ENCODE peak calls at places on chromosomes 5 and 9, in seven cellular contexts. S is suprapubic skin, W is stomach, T is GM23338, H is H1, X is GM12891, E is prostate gland. O is an unnamed sample.
A peak's percentile ranks its signal among the peaks of the same experiment; 100 is the strongest.

GRCh38 chr9:93910196-93910595 is 45.0 kb downstream of the BARX1 start:
- DNase-seq in S (no peak), W (no peak), T (no peak), H (no peak), X (no peak), E (no peak), O (no peak)

GRCh38 chr5:176772271-176773210 is 37.8 kb upstream of the UNC5A start:
- DNase-seq in S (peak; percentile 8), W (no peak), T (no peak), H (no peak), X (no peak), E (no peak), O (no peak)

GRCh38 chr5:98585661-98586310 is 187.7 kb upstream of the RGMB start:
- DNase-seq in S (no peak), W (no peak), T (no peak), H (no peak), X (no peak), E (no peak), O (no peak)

GRCh38 chr9:93002700-93003099 is 55.4 kb downstream of the FGD3 start:
- DNase-seq in S (no peak), W (no peak), T (no peak), H (no peak), X (no peak), E (no peak), O (no peak)

GRCh38 chr9:73135394-73135793 is 16.3 kb upstream of the ANXA1 start:
- DNase-seq in S (no peak), W (no peak), T (no peak), H (no peak), X (no peak), E (no peak), O (no peak)

GRCh38 chr5:109529987-109530386 is 120.2 kb upstream of the PJA2 start:
- DNase-seq in S (no peak), W (no peak), T (no peak), H (no peak), X (no peak), E (no peak), O (no peak)

GRCh38 chr5:172841-173251 is 18.4 kb upstream of the LRRC14B start:
- DNase-seq in S (peak; percentile 50), W (no peak), T (no peak), H (no peak), X (no peak), E (no peak), O (no peak)

GRCh38 chr5:369151-369939 is 47.8 kb downstream of the AHRR start:
- DNase-seq in S (no peak), W (no peak), T (no peak), H (no peak), X (no peak), E (peak; percentile 1), O (no peak)

GRCh38 chr5:149392718-149393117 is 13.6 kb upstream of the IL17B start:
- DNase-seq in S (no peak), W (no peak), T (no peak), H (no peak), X (no peak), E (no peak), O (no peak)

GRCh38 chr5:82749453-82749852 is 327.7 kb downstream of the TMEM167A start:
- DNase-seq in S (no peak), W (no peak), T (no peak), H (no peak), X (no peak), E (no peak), O (peak; percentile 37)

GRCh38 chr5:72848474-72849428 is 32.3 kb downstream of the TNPO1 start:
- DNase-seq in S (peak; percentile 76), W (peak; percentile 48), T (peak; percentile 58), H (no peak), X (peak; percentile 37), E (peak; percentile 18), O (peak; percentile 41)

GRCh38 chr5:133381571-133382365 is 230.6 kb downstream of the FSTL4 start:
- DNase-seq in S (no peak), W (peak; percentile 23), T (no peak), H (no peak), X (no peak), E (no peak), O (no peak)

GRCh38 chr9:95494416-95495371 is 22.1 kb downstream of the PTCH1 start:
- DNase-seq in S (no peak), W (peak; percentile 58), T (peak; percentile 70), H (no peak), X (peak; percentile 59), E (peak; percentile 82), O (no peak)

GRCh38 chr5:16784088-16784487 is 152.0 kb downstream of the MYO10 start:
- DNase-seq in S (no peak), W (no peak), T (no peak), H (no peak), X (no peak), E (no peak), O (no peak)

GRCh38 chr9:112382501-112383364 is 2.8 kb downstream of the HSDL2 start:
- DNase-seq in S (no peak), W (no peak), T (no peak), H (no peak), X (no peak), E (no peak), O (no peak)

GRCh38 chr5:54148858-54149257 is 161.5 kb downstream of the ARL15 start:
- DNase-seq in S (no peak), W (no peak), T (no peak), H (no peak), X (no peak), E (no peak), O (no peak)

GRCh38 chr5:79418276-79418675 is 95.7 kb downstream of the HOMER1 start:
- DNase-seq in S (no peak), W (no peak), T (no peak), H (no peak), X (no peak), E (no peak), O (no peak)

GRCh38 chr5:160899735-160900134 is 47.7 kb upstream of the ATP10B start:
- DNase-seq in S (no peak), W (no peak), T (peak; percentile 32), H (no peak), X (no peak), E (no peak), O (no peak)

GRCh38 chr5:370311-370958 is 48.9 kb downstream of the AHRR start:
- DNase-seq in S (no peak), W (peak; percentile 21), T (no peak), H (no peak), X (no peak), E (peak; percentile 3), O (no peak)

GRCh38 chr9:1647776-1648175 is 367.4 kb upstream of the SMARCA2 start:
- DNase-seq in S (no peak), W (no peak), T (no peak), H (no peak), X (no peak), E (no peak), O (no peak)

GRCh38 chr5:124628721-124629596 is 117.5 kb downstream of the ZNF608 start:
- DNase-seq in S (peak; percentile 79), W (no peak), T (no peak), H (peak; percentile 39), X (no peak), E (no peak), O (no peak)
- TF ChIP-seq POLR2AphosphoS5 in S (no peak), W (no peak), T (no peak), H (no peak), X (no peak), E (no peak), O (no peak)

DNA sequence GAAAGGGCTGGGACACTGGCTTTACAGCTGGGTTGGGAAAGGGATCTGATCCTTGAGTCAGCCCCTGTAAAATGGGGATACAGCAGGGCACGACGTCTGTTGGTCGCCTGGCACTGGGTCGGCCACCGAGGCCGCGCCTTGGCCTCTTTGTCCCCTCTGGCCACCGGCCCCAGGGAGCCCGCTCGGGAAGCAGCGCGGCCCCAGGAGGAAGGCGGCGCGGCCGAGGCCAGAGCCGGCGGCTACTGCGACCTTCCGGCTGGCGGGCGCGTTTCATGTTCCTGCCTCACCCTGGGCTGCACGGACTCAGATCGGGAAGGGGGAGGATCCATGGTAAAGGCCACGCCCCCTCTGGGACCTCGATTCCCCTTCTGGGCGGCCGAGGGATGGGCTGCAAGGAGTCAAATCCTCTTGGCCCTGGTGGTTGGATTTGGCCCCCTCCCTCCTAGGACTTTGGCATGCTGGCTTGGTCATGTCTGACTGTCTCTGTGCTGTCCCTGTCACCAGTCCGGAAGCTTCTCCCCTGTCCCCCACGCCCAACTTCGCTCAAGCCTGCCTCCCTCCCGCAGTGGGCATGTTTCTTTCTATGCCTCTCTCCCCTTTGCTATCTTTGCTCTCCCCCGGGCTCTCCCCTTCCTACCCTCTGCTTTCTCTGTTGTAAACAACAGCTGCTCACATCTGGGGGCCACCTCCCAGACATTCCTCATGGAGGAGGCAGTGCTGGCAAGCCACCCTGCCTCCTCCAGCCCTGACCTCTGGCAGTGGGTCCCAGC is 25.8 kb downstream of the FPGS start:
- DNase-seq in S (peak; percentile 94), W (peak; percentile 80), T (peak; percentile 99), H (peak; percentile 70), X (no peak), E (peak; percentile 53), O (peak; percentile 79)
- TF ChIP-seq POLR2AphosphoS5 in S (no peak), W (peak; percentile 85), T (peak; percentile 67), H (peak; percentile 78), X (no peak), E (peak; percentile 52), O (peak; percentile 89)

GRCh38 chr9:87256973-87257372 is 240.7 kb upstream of the DAPK1 start:
- DNase-seq in S (no peak), W (no peak), T (no peak), H (no peak), X (no peak), E (no peak), O (no peak)

GRCh38 chr9:87263291-87263690 is 234.4 kb upstream of the DAPK1 start:
- DNase-seq in S (no peak), W (no peak), T (peak; percentile 95), H (peak; percentile 66), X (no peak), E (no peak), O (no peak)

GRCh38 chr9:87260171-87260570 is 237.5 kb upstream of the DAPK1 start:
- DNase-seq in S (no peak), W (no peak), T (no peak), H (no peak), X (no peak), E (no peak), O (no peak)

GRCh38 chr9:87255437-87256155 is 242.1 kb upstream of the DAPK1 start:
- DNase-seq in S (no peak), W (no peak), T (no peak), H (no peak), X (no peak), E (no peak), O (no peak)

GRCh38 chr9:87259543-87259942 is 238.1 kb upstream of the DAPK1 start:
- DNase-seq in S (no peak), W (no peak), T (no peak), H (no peak), X (no peak), E (no peak), O (no peak)
- TF ChIP-seq POLR2AphosphoS5 in S (no peak), W (no peak), T (no peak), H (no peak), X (no peak), E (no peak), O (no peak)

GRCh38 chr9:5818424-5819142 is 14.3 kb downstream of the ERMP1 start:
- DNase-seq in S (no peak), W (no peak), T (no peak), H (no peak), X (no peak), E (no peak), O (no peak)
- TF ChIP-seq POLR2AphosphoS5 in S (no peak), W (no peak), T (no peak), H (no peak), X (no peak), E (no peak), O (no peak)